ENCODE peak calls at places on chromosomes 12 and 14, in four cellular contexts. J, G, D and I are unnamed samples.

GRCh38 chr14:75222208-75222701 is 45.8 kb upstream of the TMED10 start:
- DNase-seq in J (no peak), G (peak), D (no peak), I (no peak)

GRCh38 chr12:89140580-89141236 is 211.6 kb downstream of the DUSP6 start:
- DNase-seq in J (no peak), G (no peak), D (no peak), I (peak)

GRCh38 chr12:43951286-43951685 is 115.4 kb downstream of the TMEM117 start:
- DNase-seq in J (no peak), G (no peak), D (no peak), I (no peak)

GRCh38 chr12:120480211-120480610 is 10.7 kb upstream of the SRSF9 start:
- DNase-seq in J (no peak), G (no peak), D (no peak), I (no peak)

GRCh38 chr14:22658951-22659350 is 14.8 kb upstream of the OR6J1 start:
- DNase-seq in J (no peak), G (no peak), D (no peak), I (no peak)

GRCh38 chr12:94640134-94640928 is 10.0 kb downstream of the TMCC3 start:
- DNase-seq in J (no peak), G (peak), D (no peak), I (peak)

GRCh38 chr12:27555928-27556778 is 32.1 kb downstream of the PPFIBP1 start:
- DNase-seq in J (no peak), G (no peak), D (no peak), I (no peak)

GRCh38 chr12:108424026-108424425 is 84.9 kb upstream of the CMKLR1 start:
- DNase-seq in J (no peak), G (no peak), D (no peak), I (peak)

GRCh38 chr14:102370305-102370809 is 7.6 kb downstream of the TECPR2 start:
- DNase-seq in J (no peak), G (no peak), D (no peak), I (no peak)

GRCh38 chr14:76151398-76152332 is at the start of gene GPATCH2L:
- DNase-seq in J (peak), G (peak), D (peak), I (peak)

GRCh38 chr12:32270818-32271710 is 128.3 kb upstream of the FGD4 start:
- DNase-seq in J (no peak), G (peak), D (no peak), I (peak)

GRCh38 chr12:47900480-47901129 is 4.2 kb downstream of the VDR start:
- DNase-seq in J (no peak), G (no peak), D (peak), I (peak)

GRCh38 chr12:122888232-122888752 is 7.6 kb downstream of the VPS37B start:
- DNase-seq in J (no peak), G (peak), D (peak), I (peak)

GRCh38 chr12:74412607-74413230 is 124.9 kb upstream of the ATXN7L3B start:
- DNase-seq in J (no peak), G (no peak), D (peak), I (peak)

GRCh38 chr14:36553650-36554260 is 28.7 kb downstream of the NKX2-8 start:
- DNase-seq in J (no peak), G (peak), D (peak), I (peak)

GRCh38 chr12:116150001-116150400 is 127.5 kb downstream of the MED13L start:
- DNase-seq in J (no peak), G (peak), D (no peak), I (no peak)

GRCh38 chr12:78037707-78038106 is 207.0 kb downstream of the NAV3 start:
- DNase-seq in J (no peak), G (no peak), D (no peak), I (no peak)

GRCh38 chr14:19799880-19800279 is 3.7 kb upstream of the OR4N2 start:
- DNase-seq in J (no peak), G (no peak), D (no peak), I (no peak)

GRCh38 chr14:95267306-95267705 is 52.4 kb downstream of the CLMN start:
- DNase-seq in J (no peak), G (no peak), D (no peak), I (no peak)

GRCh38 chr14:103549361-103550311 is 12.8 kb downstream of the BAG5 start:
- DNase-seq in J (no peak), G (no peak), D (no peak), I (no peak)

GRCh38 chr12:69070319-69071090 is 137.5 kb upstream of the CPM start:
- DNase-seq in J (no peak), G (peak), D (peak), I (peak)

GRCh38 chr12:124927325-124928094 is 13.1 kb upstream of the UBC start:
- DNase-seq in J (no peak), G (peak), D (peak), I (peak)

GRCh38 chr14:30158299-30158698 is 230.7 kb upstream of the PRKD1 start:
- DNase-seq in J (no peak), G (no peak), D (no peak), I (no peak)

GRCh38 chr12:52148541-52149181 is 43.2 kb downstream of the KRT80 start:
- DNase-seq in J (no peak), G (no peak), D (peak), I (peak)

GRCh38 chr14:68891851-68892660 is 87.0 kb downstream of the ACTN1 start:
- DNase-seq in J (no peak), G (no peak), D (no peak), I (peak)

GRCh38 chr14:58740584-58740983 is 102.8 kb downstream of the DACT1 start:
- DNase-seq in J (no peak), G (peak), D (no peak), I (no peak)

DNA sequence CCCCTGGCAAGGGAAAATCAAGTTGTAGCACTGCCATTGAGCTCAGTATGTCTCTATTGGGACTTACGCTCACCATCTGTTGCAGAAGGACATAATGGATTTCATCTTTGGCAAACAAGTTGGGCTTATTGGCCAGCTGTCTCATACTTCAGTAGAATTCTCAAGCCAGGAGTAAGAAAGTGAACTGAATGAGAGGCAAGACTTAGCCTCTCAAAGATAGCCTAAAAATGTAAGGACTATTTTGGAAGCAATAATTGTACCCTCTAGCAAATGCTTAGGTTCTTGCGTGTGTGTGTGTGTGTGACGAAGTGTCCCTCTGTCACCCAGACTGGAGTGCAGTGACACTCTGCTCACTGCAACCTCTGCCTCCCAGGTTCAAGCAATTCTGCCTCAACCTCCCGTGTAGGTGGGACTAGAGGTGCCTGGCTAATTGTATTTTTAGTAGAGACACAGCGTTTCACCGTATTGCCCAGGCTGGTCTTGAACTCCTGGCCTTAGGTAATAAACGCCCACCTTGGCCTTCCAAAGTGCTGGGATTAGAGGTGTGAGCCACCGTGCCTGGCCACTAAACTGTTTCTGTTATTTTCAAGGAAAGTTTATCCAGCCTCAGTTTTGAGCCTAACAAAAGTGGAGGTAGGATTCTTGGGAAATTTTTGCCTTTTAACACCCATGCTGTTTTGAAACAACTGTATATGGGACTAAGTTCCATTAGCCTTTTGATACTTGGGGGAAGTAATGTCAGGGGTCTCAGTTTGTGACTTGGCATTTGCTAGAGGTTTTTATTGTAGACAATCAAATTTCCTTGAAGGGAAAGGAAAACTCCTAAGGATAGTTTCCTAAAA is 7.0 kb downstream of the HNRNPA1 start:
- DNase-seq in J (no peak), G (no peak), D (no peak), I (no peak)
- TF ChIP-seq CTCF in J (no peak), G (no peak), D (no peak), I (no peak)

GRCh38 chr12:98418357-98419075 is 96.9 kb upstream of the TMPO start:
- DNase-seq in J (peak), G (peak), D (no peak), I (peak)
- H3K27ac ChIP-seq in J (peak), G (peak), D (peak), I (peak)

GRCh38 chr12:104011265-104011664 is 38.7 kb downstream of the GLT8D2 start:
- DNase-seq in J (no peak), G (no peak), D (peak), I (peak)
- H3K4me3 ChIP-seq in J (no peak), G (no peak), D (no peak), I (no peak)

GRCh38 chr12:3333991-3334391 is 157.0 kb upstream of the PRMT8 start:
- DNase-seq in J (no peak), G (no peak), D (no peak), I (no peak)

GRCh38 chr12:3339221-3339620 is 151.8 kb upstream of the PRMT8 start:
- DNase-seq in J (no peak), G (no peak), D (no peak), I (no peak)

GRCh38 chr12:3335078-3335487 is 155.9 kb upstream of the PRMT8 start:
- DNase-seq in J (no peak), G (peak), D (no peak), I (no peak)

GRCh38 chr12:3337944-3338343 is 153.1 kb upstream of the PRMT8 start:
- DNase-seq in J (no peak), G (no peak), D (no peak), I (no peak)

GRCh38 chr12:3336606-3337311 is 154.2 kb upstream of the PRMT8 start:
- DNase-seq in J (no peak), G (no peak), D (peak), I (peak)
- TF ChIP-seq CTCF in J (no peak), G (no peak), D (no peak), I (no peak)

DNA sequence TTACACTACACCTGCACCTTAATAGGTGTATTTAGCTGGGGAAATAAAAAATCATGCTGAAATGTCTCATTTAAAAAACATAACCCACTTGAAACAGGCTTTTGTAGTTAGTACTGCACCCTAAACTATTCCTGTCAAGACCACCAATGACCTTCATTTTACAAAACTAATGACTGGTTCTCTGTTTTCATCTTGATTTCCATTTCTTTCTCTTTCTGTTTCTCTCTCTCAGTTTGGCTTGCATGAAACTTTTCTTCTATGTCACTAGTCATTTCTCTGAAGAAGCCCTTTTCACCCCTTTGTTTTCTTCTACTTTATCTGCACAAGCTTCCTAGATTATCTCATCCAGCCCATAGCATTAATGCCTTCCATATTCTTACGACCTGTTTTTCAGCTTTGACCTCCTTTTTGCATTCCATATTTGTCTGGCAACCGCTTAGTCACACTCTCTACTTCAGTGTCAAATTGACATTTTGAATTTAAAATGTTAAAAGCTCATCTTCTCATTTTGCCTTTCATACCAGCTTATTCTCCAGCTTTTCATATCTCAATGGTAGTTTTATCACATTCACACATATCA is 32.7 kb upstream of the KLRF1 start:
- DNase-seq in J (no peak), G (no peak), D (no peak), I (peak)
- H3K27ac ChIP-seq in J (no peak), G (no peak), D (no peak), I (no peak)